ENCODE peak calls at places on chromosomes 3 and 15, in seven cellular contexts. N is IMR-90, R is astrocyte of the spinal cord, W is Panc1, U is OCI-LY7, I is thyroid gland, Q is cardiac muscle cell. S is an unnamed sample.

GRCh38 chr3:119173325-119173724 is at the start of gene UPK1B:
- DNase-seq in I (no peak), Q (no peak), R (no peak), N (no peak), W (no peak), U (no peak), S (no peak)

GRCh38 chr15:39391230-39391629 is 189.6 kb upstream of the THBS1 start:
- DNase-seq in I (no peak), R (no peak), W (no peak), Q (peak; percentile 52), U (no peak), N (no peak), S (peak; percentile 31)

GRCh38 chr15:90716317-90716975 is 700 bp upstream of the BLM start:
- DNase-seq in I (no peak), U (peak; percentile 25), R (no peak), N (peak; percentile 5), Q (peak; percentile 12), W (no peak), S (no peak)

GRCh38 chr3:12705374-12705926 is 41.5 kb upstream of the RAF1 start:
- DNase-seq in N (no peak), U (no peak), I (no peak), W (no peak), R (no peak), Q (no peak), S (no peak)

GRCh38 chr3:115626711-115627110 is 3.4 kb downstream of the GAP43 start:
- DNase-seq in N (no peak), I (no peak), Q (no peak), R (no peak), U (no peak), W (no peak), S (no peak)

GRCh38 chr3:31704651-31705179 is 172.0 kb downstream of the STT3B start:
- DNase-seq in Q (no peak), U (no peak), I (peak; percentile 70), W (no peak), N (peak; percentile 92), R (peak; percentile 46), S (peak; percentile 89)

GRCh38 chr3:159782724-159783421 is 205.8 kb upstream of the IL12A start:
- DNase-seq in U (no peak), R (no peak), N (no peak), Q (no peak), W (no peak), I (no peak), S (no peak)

GRCh38 chr15:69758810-69759410 is 306.3 kb downstream of the RPLP1 start:
- DNase-seq in R (peak; percentile 33), U (peak; percentile 92), W (no peak), N (peak; percentile 62), I (peak; percentile 21), Q (peak; percentile 84), S (no peak)

GRCh38 chr15:81351651-81352050 is 22.4 kb downstream of the TMC3 start:
- DNase-seq in Q (no peak), N (no peak), I (no peak), W (no peak), U (no peak), R (no peak), S (no peak)

GRCh38 chr15:83285979-83286553 is 1.6 kb upstream of the BNC1 start:
- DNase-seq in I (no peak), N (peak; percentile 88), R (peak; percentile 73), U (no peak), Q (peak; percentile 74), W (no peak), S (peak; percentile 79)

GRCh38 chr3:48993834-48994233 is 3.8 kb downstream of the P4HTM start:
- DNase-seq in R (no peak), N (no peak), I (no peak), W (no peak), Q (no peak), U (no peak), S (no peak)

GRCh38 chr3:57068437-57069089 is 8.1 kb downstream of the SPATA12 start:
- DNase-seq in N (peak; percentile 61), Q (peak; percentile 83), R (peak; percentile 87), I (peak; percentile 80), U (peak; percentile 98), W (peak; percentile 77), S (peak; percentile 90)

GRCh38 chr3:194070634-194071409 is 65.1 kb upstream of the HES1 start:
- DNase-seq in N (peak; percentile 87), U (peak; percentile 86), W (no peak), Q (peak; percentile 94), I (peak; percentile 94), R (peak; percentile 97), S (peak; percentile 76)

GRCh38 chr3:159616234-159616825 is 372.3 kb upstream of the IL12A start:
- DNase-seq in Q (peak; percentile 64), R (peak; percentile 54), W (no peak), U (no peak), N (peak; percentile 68), I (peak; percentile 29), S (peak; percentile 51)

GRCh38 chr15:98699591-98700424 is 51.5 kb downstream of the IGF1R start:
- DNase-seq in N (no peak), Q (no peak), I (no peak), U (no peak), W (no peak), R (no peak), S (no peak)

GRCh38 chr3:8212794-8213193 is 288.8 kb upstream of the LMCD1 start:
- DNase-seq in N (no peak), R (no peak), Q (no peak), U (no peak), I (no peak), W (no peak), S (no peak)

GRCh38 chr3:32844914-32845313 is 27.1 kb downstream of the TRIM71 start:
- DNase-seq in Q (no peak), N (no peak), U (no peak), W (no peak), I (peak; percentile 63), R (no peak), S (no peak)

DNA sequence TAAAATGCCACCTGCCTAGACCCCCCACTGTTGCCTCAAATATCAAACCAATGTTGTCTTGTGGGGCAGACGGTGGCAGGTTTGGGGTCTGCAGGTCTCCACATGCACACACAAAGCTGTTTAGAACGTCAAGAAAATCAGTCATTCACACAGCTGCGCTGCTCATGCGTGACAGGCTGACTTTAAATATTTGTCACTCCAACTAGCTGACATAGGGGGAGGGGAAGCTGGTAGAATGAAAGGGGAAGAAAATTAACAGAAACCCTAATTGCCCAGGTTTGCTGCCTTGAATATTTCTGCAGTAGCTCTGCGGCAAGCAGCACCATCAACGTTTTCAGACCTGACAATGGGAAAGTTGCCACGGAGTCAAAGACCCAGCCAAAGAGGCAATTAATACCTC is 201.8 kb downstream of the ABHD5 start:
- DNase-seq in U (peak; percentile 94), W (no peak), R (no peak), N (no peak), I (peak; percentile 31), Q (no peak), S (no peak)
- H3K4me3 ChIP-seq in U (peak overlapping the region; percentile 60), W (no peak overlapping the region), R (no peak overlapping the region), N (no peak overlapping the region), I (no peak overlapping the region), Q (no peak overlapping the region), S (no peak overlapping the region)

GRCh38 chr15:40506964-40507571 is 36.3 kb downstream of the CHST14 start:
- DNase-seq in W (no peak), Q (peak; percentile 82), R (peak; percentile 73), I (peak; percentile 85), N (peak; percentile 64), U (peak; percentile 46), S (peak; percentile 64)
- TF ChIP-seq CTCF in W (peak; percentile 93), Q (peak; percentile 86), R (peak; percentile 88), I (peak; percentile 69), N (peak; percentile 79), U (peak; percentile 65), S (peak; percentile 73)

GRCh38 chr3:179196700-179197099 is 48.5 kb downstream of the PIK3CA start:
- DNase-seq in U (no peak), R (no peak), I (no peak), N (no peak), Q (no peak), W (no peak), S (no peak)
- H3K4me3 ChIP-seq in U (no peak overlapping the region), R (no peak overlapping the region), I (no peak overlapping the region), N (no peak overlapping the region), Q (no peak overlapping the region), W (no peak overlapping the region), S (no peak overlapping the region)

DNA sequence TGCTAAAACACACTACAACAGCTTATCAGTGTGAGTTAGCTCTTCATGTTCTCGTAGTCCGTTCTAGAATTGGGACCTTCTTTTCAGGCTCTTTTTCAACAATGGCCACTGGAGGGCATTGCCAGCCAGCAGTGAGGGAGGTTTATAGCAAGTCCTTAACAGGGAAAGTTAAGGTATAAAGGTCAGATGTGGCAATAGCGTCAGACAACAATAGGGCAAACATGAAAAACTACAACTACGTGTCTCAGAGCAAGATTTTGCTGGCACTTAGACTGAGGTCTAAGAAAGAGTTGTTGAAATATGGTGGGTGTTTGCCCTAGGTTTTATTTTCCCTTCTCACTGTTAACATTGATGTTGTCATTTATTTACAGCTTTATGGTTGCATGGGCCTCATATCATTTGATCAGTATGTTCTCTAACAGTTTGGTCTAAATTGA is 161.4 kb downstream of the GMNC start:
- DNase-seq in U (peak; percentile 40), W (peak; percentile 43), N (peak; percentile 44), R (peak; percentile 66), Q (peak; percentile 71), I (peak; percentile 61), S (peak; percentile 28)
- TF ChIP-seq CTCF in U (peak; percentile 78), W (peak; percentile 76), N (peak; percentile 54), R (peak; percentile 75), Q (peak; percentile 61), I (peak; percentile 14), S (peak; percentile 53)

S was measured in foreskin fibroblast.